ENCODE peak calls at places on chromosomes 16 and 17, in five cellular contexts. S, H, O, U and V are unnamed samples.

GRCh38 chr16:67444259-67445125 is 13.6 kb downstream of the HSD11B2 start:
- DNase-seq in U (no peak), H (no peak), S (no peak), O (no peak), V (no peak)

GRCh38 chr16:77223184-77223583 is 24.0 kb downstream of the SYCE1L start:
- DNase-seq in S (no peak), H (no peak), U (no peak), O (no peak), V (no peak)

GRCh38 chr17:3838206-3838605 is 7.8 kb downstream of the NCBP3 start:
- DNase-seq in S (no peak), H (peak), U (no peak), O (no peak), V (no peak)

GRCh38 chr17:45224671-45225050 is 3.0 kb downstream of the FMNL1 start:
- DNase-seq in U (no peak), O (peak), S (no peak), H (no peak), V (no peak)

GRCh38 chr16:12672986-12673385 is 130.7 kb downstream of the CPPED1 start:
- DNase-seq in H (no peak), S (no peak), U (no peak), O (no peak), V (no peak)

GRCh38 chr17:64099543-64099942 is 30.4 kb downstream of the ERN1 start:
- DNase-seq in O (no peak), S (no peak), U (no peak), H (no peak), V (no peak)

GRCh38 chr17:31211352-31212012 is 85.6 kb downstream of the OMG start:
- DNase-seq in U (peak), O (no peak), S (no peak), H (no peak), V (peak)

GRCh38 chr17:45749831-45750335 is 34.2 kb upstream of the CRHR1 start:
- DNase-seq in H (no peak), O (no peak), U (no peak), S (no peak), V (no peak)

GRCh38 chr17:62892069-62892675 is 73.9 kb upstream of the TANC2 start:
- DNase-seq in H (no peak), O (no peak), U (no peak), S (no peak), V (no peak)

GRCh38 chr16:31404353-31405064 is 11.4 kb downstream of the ITGAD start:
- DNase-seq in H (no peak), S (no peak), O (no peak), U (no peak), V (no peak)

GRCh38 chr16:86880316-86881117 is 302.2 kb downstream of the FOXL1 start:
- DNase-seq in H (no peak), U (peak), S (no peak), O (no peak), V (no peak)

GRCh38 chr16:27029525-27029924 is 37.2 kb upstream of the C16orf82 start:
- DNase-seq in U (no peak), H (no peak), S (no peak), O (no peak), V (no peak)

GRCh38 chr17:75181608-75182318 is 996 bp downstream of the SUMO2 start:
- DNase-seq in H (peak), U (no peak), S (peak), O (no peak), V (no peak)

GRCh38 chr16:67562526-67562917 is at the start of gene CTCF:
- DNase-seq in S (peak), O (peak), U (peak), H (peak), V (peak)

GRCh38 chr16:3536851-3537250 is 36.0 kb downstream of the CLUAP1 start:
- DNase-seq in O (no peak), U (peak), S (no peak), H (no peak), V (no peak)

DNA sequence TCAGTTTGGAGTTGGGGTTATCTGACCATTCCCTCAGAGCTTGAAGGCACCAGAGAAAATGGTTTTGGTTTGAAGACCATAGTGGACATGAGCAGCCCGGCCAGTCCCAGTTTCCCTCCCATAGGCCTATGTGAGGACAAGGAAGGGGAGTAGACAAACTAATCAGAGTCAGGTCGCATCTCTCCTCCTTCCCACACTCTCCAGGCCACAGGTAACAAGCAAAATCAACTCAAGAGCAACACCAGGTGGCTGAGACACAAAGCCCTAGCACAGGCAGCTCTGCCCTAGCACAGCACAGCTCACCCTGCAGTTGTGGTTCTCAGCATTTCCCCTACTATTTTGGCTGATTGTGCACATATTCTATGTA is 7.2 kb downstream of the SUPT4H1 start:
- DNase-seq in O (no peak), H (no peak), S (no peak), U (no peak), V (no peak)
- TF ChIP-seq CTCF in O (no peak), H (no peak), S (no peak), U (no peak), V (no peak)

DNA sequence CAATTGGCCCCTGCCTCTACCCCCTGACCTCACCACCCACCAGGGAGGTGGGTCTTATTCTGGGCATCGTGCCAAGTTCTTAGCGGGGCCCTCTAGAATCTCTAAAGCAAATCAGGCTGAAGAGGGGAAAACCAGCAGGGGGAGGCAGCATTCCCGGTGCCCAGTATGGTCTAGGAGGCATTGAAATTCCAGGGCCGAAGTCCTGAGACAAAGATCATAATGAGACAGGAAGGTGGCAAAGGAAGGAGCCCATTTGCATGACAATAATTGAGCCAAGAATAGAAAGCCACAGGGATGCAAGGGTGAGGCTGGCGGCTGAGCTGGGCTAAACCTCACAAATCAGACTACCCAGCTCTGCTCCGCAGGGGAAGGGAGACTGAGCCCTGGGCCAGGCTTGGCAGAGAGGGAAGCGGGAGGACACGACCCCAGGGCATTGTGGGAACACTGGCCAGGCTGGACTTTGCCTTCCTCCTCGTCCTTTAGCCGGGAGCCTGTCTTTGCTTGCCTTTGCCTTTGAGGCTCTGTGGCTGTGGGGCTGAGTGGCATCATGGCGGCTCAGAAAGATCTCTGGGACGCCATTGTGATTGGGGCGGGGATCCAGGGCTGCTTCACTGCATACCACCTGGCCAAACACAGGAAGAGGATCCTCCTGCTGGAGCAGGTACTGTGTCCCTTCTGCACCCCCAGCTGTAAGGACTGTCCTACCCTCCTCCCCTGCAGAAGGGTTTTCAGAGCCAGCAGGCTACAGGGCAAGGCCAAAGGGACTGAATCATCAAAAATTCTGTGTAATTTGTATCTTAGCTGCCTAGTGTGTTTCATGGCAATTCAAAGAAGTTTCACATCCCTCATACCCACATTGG is at the start of gene PIPOX:
- DNase-seq in S (no peak), U (peak), O (no peak), H (peak), V (no peak)
- TF ChIP-seq CTCF in S (no peak), U (no peak), O (no peak), H (no peak), V (no peak)

GRCh38 chr17:82647593-82648164 is 565 bp downstream of the WDR45B start:
- DNase-seq in U (no peak), S (no peak), H (peak), O (peak), V (no peak)
- TF ChIP-seq CTCF in U (no peak), S (no peak), H (no peak), O (no peak), V (no peak)

GRCh38 chr17:65219124-65219523 is 82.0 kb downstream of the RGS9 start:
- DNase-seq in H (no peak), S (no peak), O (no peak), U (no peak), V (no peak)

GRCh38 chr17:65222216-65222738 is 85.1 kb downstream of the RGS9 start:
- DNase-seq in S (no peak), U (peak), H (no peak), O (no peak), V (peak)

GRCh38 chr17:65219707-65220106 is 82.5 kb downstream of the RGS9 start:
- DNase-seq in S (no peak), O (no peak), U (no peak), H (no peak), V (no peak)

GRCh38 chr17:65218261-65218660 is 81.1 kb downstream of the RGS9 start:
- DNase-seq in O (no peak), U (no peak), H (no peak), S (no peak), V (no peak)

DNA sequence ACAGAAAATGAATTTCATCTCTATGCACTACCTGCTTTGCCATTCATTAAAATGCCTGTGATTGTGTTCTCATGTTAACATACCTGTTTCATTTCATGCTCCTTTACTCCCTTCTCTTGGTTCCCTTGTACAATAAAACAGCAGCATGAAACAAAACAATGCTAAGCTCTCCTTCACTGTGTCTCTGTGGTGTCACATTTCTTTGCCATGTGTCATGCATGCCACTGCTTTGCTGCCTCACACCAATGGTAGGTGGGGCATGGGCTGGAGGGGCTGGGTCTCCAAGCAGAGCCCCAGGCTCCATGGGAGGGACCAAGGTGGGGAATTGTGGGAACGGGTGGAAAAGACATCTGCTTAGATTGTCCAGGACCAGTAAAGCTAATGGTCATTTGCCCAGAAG is 83.6 kb downstream of the RGS9 start:
- DNase-seq in O (no peak), H (no peak), U (no peak), S (no peak), V (peak)
- TF ChIP-seq CTCF in O (no peak), H (no peak), U (no peak), S (no peak), V (no peak)

GRCh38 chr17:7559307-7560171 is 989 bp downstream of the TNFSF13 start:
- DNase-seq in O (no peak), U (no peak), S (no peak), H (peak), V (no peak)

GRCh38 chr17:7560172-7561027 is 1.3 kb upstream of the SENP3 start:
- DNase-seq in S (peak), H (peak), U (peak), O (peak), V (no peak)

GRCh38 chr17:7561589-7562207 is at the start of gene SENP3:
- DNase-seq in U (peak), S (peak), H (peak), O (peak), V (peak)

GRCh38 chr17:7562208-7562605 is 488 bp downstream of the SENP3 start:
- DNase-seq in S (no peak), H (no peak), O (no peak), U (no peak), V (no peak)

DNA sequence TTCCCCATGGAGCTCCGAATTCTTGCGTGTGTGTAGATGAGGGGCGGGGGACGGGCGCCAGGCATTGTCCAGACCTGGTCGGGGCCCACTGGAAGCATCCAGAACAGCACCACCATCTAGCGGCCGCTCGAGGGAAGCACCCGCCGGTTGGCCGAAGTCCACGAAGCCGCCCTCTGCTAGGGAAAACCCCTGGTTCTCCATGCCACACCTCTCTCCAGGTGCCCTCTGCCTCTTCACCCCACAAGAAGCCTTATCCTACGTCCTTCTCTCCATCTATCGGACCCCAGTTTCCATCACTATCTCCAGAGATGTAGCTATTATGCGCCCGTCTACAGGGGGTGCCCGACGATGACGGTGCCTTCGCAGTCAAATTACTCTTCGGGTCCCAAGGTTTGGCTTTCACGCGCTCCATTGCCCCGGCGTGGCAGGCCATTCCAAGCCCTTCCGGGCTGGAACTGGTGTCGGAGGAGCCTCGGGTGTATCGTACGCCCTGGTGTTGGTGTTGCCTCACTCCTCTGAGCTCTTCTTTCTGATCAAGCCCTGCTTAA is 617 bp upstream of the SENP3 start:
- DNase-seq in S (peak), H (peak), U (peak), O (peak), V (peak)
- TF ChIP-seq CTCF in S (peak), H (peak), U (peak), O (peak), V (peak)